ENCODE peak calls at places on chromosomes 3 and 15, in eight cellular contexts. K is cardiac muscle cell; P is left lung; D is psoas muscle; L is naive thymus-derived CD8-positive, alpha-beta T cell; R is AG09309; X is activated CD8-positive, alpha-beta memory T cell treated with anti-CD3 and anti-CD28 coated beads, Interleukin-2, amount 50 U/mL, for 48 hours; O is NCI-H1436. N is an unnamed sample.
A peak's percentile ranks its signal among the peaks of the same experiment; 100 is the strongest.

GRCh38 chr3:126033765-126034164 is 50.2 kb downstream of the SLC41A3 start:
- DNase-seq in K (no peak), P (no peak), D (no peak), L (no peak), R (no peak), X (peak; percentile 15), O (no peak), N (no peak)

GRCh38 chr3:184300377-184300717 is 1.3 kb downstream of the PSMD2 start:
- DNase-seq in K (no peak), P (no peak), D (no peak), L (no peak), R (no peak), X (no peak), O (no peak), N (no peak)

GRCh38 chr15:64667736-64668161 is 107.6 kb downstream of the RBPMS2 start:
- DNase-seq in K (peak; percentile 22), P (no peak), D (no peak), L (no peak), R (no peak), X (no peak), O (no peak), N (no peak)

GRCh38 chr15:89136818-89137772 is 48.8 kb downstream of the ABHD2 start:
- DNase-seq in K (no peak), P (no peak), D (peak; percentile 75), L (peak; percentile 9), R (no peak), X (no peak), O (no peak), N (peak; percentile 6)

GRCh38 chr3:15345051-15345607 is 12.7 kb upstream of the SH3BP5 start:
- DNase-seq in K (no peak), P (no peak), D (no peak), L (no peak), R (no peak), X (no peak), O (no peak), N (no peak)

GRCh38 chr15:97598353-97598798 is 362.1 kb upstream of the ARRDC4 start:
- DNase-seq in K (no peak), P (no peak), D (no peak), L (no peak), R (no peak), X (no peak), O (peak; percentile 72), N (no peak)

GRCh38 chr15:72593838-72594237 is 60.7 kb upstream of the GOLGA6B start:
- DNase-seq in K (no peak), P (no peak), D (no peak), L (no peak), R (no peak), X (no peak), O (no peak), N (no peak)

GRCh38 chr3:38116471-38117162 is 20.3 kb downstream of the ACAA1 start:
- DNase-seq in K (no peak), P (peak; percentile 25), D (no peak), L (no peak), R (no peak), X (no peak), O (no peak), N (no peak)

GRCh38 chr3:153856932-153857331 is 264.3 kb upstream of the ARHGEF26 start:
- DNase-seq in K (no peak), P (no peak), D (no peak), L (no peak), R (no peak), X (no peak), O (no peak), N (no peak)

GRCh38 chr3:194275721-194276120 is 75.4 kb downstream of the CPN2 start:
- DNase-seq in K (no peak), P (no peak), D (no peak), L (no peak), R (no peak), X (peak; percentile 41), O (no peak), N (no peak)

GRCh38 chr15:64738231-64739095 is 36.9 kb downstream of the RBPMS2 start:
- DNase-seq in K (no peak), P (no peak), D (no peak), L (no peak), R (no peak), X (no peak), O (no peak), N (no peak)

GRCh38 chr3:18779704-18780103 is 354.6 kb upstream of the SATB1 start:
- DNase-seq in K (no peak), P (no peak), D (no peak), L (no peak), R (no peak), X (no peak), O (no peak), N (no peak)

GRCh38 chr15:98727115-98728040 is 79.0 kb downstream of the IGF1R start:
- DNase-seq in K (peak; percentile 96), P (peak; percentile 90), D (peak; percentile 93), L (no peak), R (peak; percentile 78), X (no peak), O (no peak), N (no peak)

GRCh38 chr3:112042842-112043280 is 8.3 kb downstream of the TMPRSS7 start:
- DNase-seq in K (no peak), P (no peak), D (no peak), L (no peak), R (no peak), X (no peak), O (peak; percentile 97), N (no peak)

GRCh38 chr3:18049101-18049500 is 306.7 kb upstream of the TBC1D5 start:
- DNase-seq in K (peak; percentile 45), P (no peak), D (no peak), L (no peak), R (no peak), X (no peak), O (no peak), N (no peak)

GRCh38 chr3:138675393-138675792 is 66.8 kb downstream of the FAIM start:
- DNase-seq in K (peak; percentile 24), P (no peak), D (no peak), L (no peak), R (no peak), X (no peak), O (no peak), N (no peak)

GRCh38 chr15:64507293-64507802 is 47.0 kb downstream of the ZNF609 start:
- DNase-seq in K (peak; percentile 97), P (peak; percentile 85), D (peak; percentile 51), L (peak; percentile 10), R (peak; percentile 65), X (peak; percentile 57), O (no peak), N (peak; percentile 8)

GRCh38 chr15:63502843-63503738 is 1.3 kb upstream of the USP3 start:
- DNase-seq in K (peak; percentile 99), P (peak; percentile 98), D (peak; percentile 95), L (peak; percentile 63), R (peak; percentile 93), X (peak; percentile 87), O (no peak), N (peak; percentile 65)

GRCh38 chr3:151283907-151284461 is 5.6 kb upstream of the P2RY14 start:
- DNase-seq in K (peak; percentile 86), P (no peak), D (no peak), L (no peak), R (no peak), X (no peak), O (no peak), N (no peak)

GRCh38 chr15:96431787-96432186 is 101.3 kb downstream of the NR2F2 start:
- DNase-seq in K (no peak), P (no peak), D (no peak), L (no peak), R (no peak), X (no peak), O (no peak), N (no peak)

GRCh38 chr15:68276668-68277067 is 877 bp upstream of the FEM1B start:
- DNase-seq in K (no peak), P (no peak), D (no peak), L (no peak), R (no peak), X (no peak), O (no peak), N (no peak)

N was measured in activated gamma-delta T cell treated with Interleukin-2 at 50 U/mL for 16 hours.